ENCODE peak calls at places on chromosomes 4 and X, in nine cellular contexts. One of them, this sample, is unnamed.

GRCh38 chr4:111064342-111064993 is 441.6 kb upstream of the PITX2 start:
- DNase-seq in astrocyte of the cerebellum: peak
- DNase-seq in lung: no peak
- DNase-seq in IMR-90: peak
- DNase-seq in sigmoid colon: no peak
- DNase-seq in MM.1S: peak
- DNase-seq in cardiac fibroblast: peak
- DNase-seq in left ventricle myocardium inferior: no peak
- DNase-seq in GM23248: peak
- DNase-seq in this sample: peak

GRCh38 chr4:146255463-146255862 is 41.1 kb downstream of the REELD1 start:
- DNase-seq in MM.1S: no peak
- DNase-seq in IMR-90: peak
- DNase-seq in sigmoid colon: no peak
- DNase-seq in left ventricle myocardium inferior: no peak
- DNase-seq in cardiac fibroblast: peak
- DNase-seq in GM23248: peak
- DNase-seq in astrocyte of the cerebellum: peak
- DNase-seq in lung: no peak
- DNase-seq in this sample: peak

GRCh38 chr4:163404570-163404969 is 60.9 kb downstream of the NPY5R start:
- DNase-seq in GM23248: no peak
- DNase-seq in left ventricle myocardium inferior: no peak
- DNase-seq in MM.1S: no peak
- DNase-seq in lung: no peak
- DNase-seq in cardiac fibroblast: peak
- DNase-seq in astrocyte of the cerebellum: no peak
- DNase-seq in sigmoid colon: no peak
- DNase-seq in IMR-90: no peak
- DNase-seq in this sample: no peak

GRCh38 chr4:121614136-121614535 is 82.6 kb downstream of the ANXA5 start:
- DNase-seq in astrocyte of the cerebellum: no peak
- DNase-seq in left ventricle myocardium inferior: no peak
- DNase-seq in GM23248: no peak
- DNase-seq in MM.1S: no peak
- DNase-seq in cardiac fibroblast: no peak
- DNase-seq in lung: no peak
- DNase-seq in sigmoid colon: no peak
- DNase-seq in IMR-90: no peak
- DNase-seq in this sample: no peak

GRCh38 chrX:40149286-40150175 is 51.8 kb upstream of the BCOR start:
- DNase-seq in sigmoid colon: no peak
- DNase-seq in MM.1S: no peak
- DNase-seq in cardiac fibroblast: no peak
- DNase-seq in GM23248: no peak
- DNase-seq in left ventricle myocardium inferior: no peak
- DNase-seq in lung: no peak
- DNase-seq in astrocyte of the cerebellum: no peak
- DNase-seq in IMR-90: no peak
- DNase-seq in this sample: no peak

GRCh38 chr4:97016186-97016945 is 1126.9 kb downstream of the STPG2 start:
- DNase-seq in cardiac fibroblast: no peak
- DNase-seq in IMR-90: no peak
- DNase-seq in GM23248: no peak
- DNase-seq in sigmoid colon: no peak
- DNase-seq in MM.1S: no peak
- DNase-seq in left ventricle myocardium inferior: no peak
- DNase-seq in lung: no peak
- DNase-seq in astrocyte of the cerebellum: no peak
- DNase-seq in this sample: no peak

GRCh38 chr4:129998436-129999150 is 902.6 kb downstream of the C4orf33 start:
- DNase-seq in astrocyte of the cerebellum: no peak
- DNase-seq in lung: no peak
- DNase-seq in GM23248: no peak
- DNase-seq in sigmoid colon: no peak
- DNase-seq in left ventricle myocardium inferior: no peak
- DNase-seq in IMR-90: no peak
- DNase-seq in cardiac fibroblast: no peak
- DNase-seq in MM.1S: no peak
- DNase-seq in this sample: no peak

GRCh38 chrX:106711375-106711774 is 15.1 kb upstream of the RNF128 start:
- DNase-seq in left ventricle myocardium inferior: no peak
- DNase-seq in GM23248: no peak
- DNase-seq in IMR-90: no peak
- DNase-seq in lung: no peak
- DNase-seq in sigmoid colon: no peak
- DNase-seq in cardiac fibroblast: no peak
- DNase-seq in MM.1S: no peak
- DNase-seq in astrocyte of the cerebellum: no peak
- DNase-seq in this sample: no peak

GRCh38 chr4:78654809-78655208 is 103.2 kb downstream of the ANXA3 start:
- DNase-seq in astrocyte of the cerebellum: no peak
- DNase-seq in sigmoid colon: no peak
- DNase-seq in MM.1S: no peak
- DNase-seq in GM23248: peak
- DNase-seq in IMR-90: peak
- DNase-seq in cardiac fibroblast: peak
- DNase-seq in lung: no peak
- DNase-seq in left ventricle myocardium inferior: no peak
- DNase-seq in this sample: no peak

GRCh38 chr4:78653655-78654054 is 102.1 kb downstream of the ANXA3 start:
- DNase-seq in IMR-90: peak
- DNase-seq in GM23248: peak
- DNase-seq in lung: no peak
- DNase-seq in sigmoid colon: no peak
- DNase-seq in MM.1S: no peak
- DNase-seq in left ventricle myocardium inferior: no peak
- DNase-seq in cardiac fibroblast: no peak
- DNase-seq in astrocyte of the cerebellum: no peak
- DNase-seq in this sample: no peak

GRCh38 chr4:78659264-78659663 is 107.7 kb downstream of the ANXA3 start:
- DNase-seq in sigmoid colon: no peak
- DNase-seq in IMR-90: no peak
- DNase-seq in MM.1S: no peak
- DNase-seq in left ventricle myocardium inferior: no peak
- DNase-seq in lung: no peak
- DNase-seq in astrocyte of the cerebellum: peak
- DNase-seq in GM23248: no peak
- DNase-seq in cardiac fibroblast: peak
- DNase-seq in this sample: no peak

GRCh38 chr4:78659665-78660064 is 108.1 kb downstream of the ANXA3 start:
- DNase-seq in MM.1S: no peak
- DNase-seq in sigmoid colon: no peak
- DNase-seq in IMR-90: no peak
- DNase-seq in cardiac fibroblast: no peak
- DNase-seq in lung: no peak
- DNase-seq in left ventricle myocardium inferior: no peak
- DNase-seq in GM23248: no peak
- DNase-seq in astrocyte of the cerebellum: no peak
- DNase-seq in this sample: no peak

GRCh38 chr4:78656968-78657445 is 105.4 kb downstream of the ANXA3 start:
- DNase-seq in lung: no peak
- DNase-seq in left ventricle myocardium inferior: no peak
- DNase-seq in IMR-90: no peak
- DNase-seq in astrocyte of the cerebellum: no peak
- DNase-seq in MM.1S: peak
- DNase-seq in sigmoid colon: no peak
- DNase-seq in GM23248: no peak
- DNase-seq in cardiac fibroblast: peak
- DNase-seq in this sample: no peak
- H3K4me3 ChIP-seq in lung: no peak
- H3K4me3 ChIP-seq in left ventricle myocardium inferior: no peak
- H3K4me3 ChIP-seq in IMR-90: no peak
- H3K4me3 ChIP-seq in astrocyte of the cerebellum: no peak
- H3K4me3 ChIP-seq in MM.1S: peak
- H3K4me3 ChIP-seq in sigmoid colon: no peak
- H3K4me3 ChIP-seq in GM23248: no peak
- H3K4me3 ChIP-seq in cardiac fibroblast: no peak
- H3K4me3 ChIP-seq in this sample: no peak

GRCh38 chr4:89308161-89308500 is 531 bp upstream of the GPRIN3 start:
- DNase-seq in astrocyte of the cerebellum: no peak
- DNase-seq in cardiac fibroblast: no peak
- DNase-seq in lung: no peak
- DNase-seq in IMR-90: no peak
- DNase-seq in left ventricle myocardium inferior: no peak
- DNase-seq in GM23248: peak
- DNase-seq in MM.1S: peak
- DNase-seq in sigmoid colon: no peak
- DNase-seq in this sample: no peak

GRCh38 chr4:89305712-89306437 is 1.7 kb downstream of the GPRIN3 start:
- DNase-seq in lung: no peak
- DNase-seq in astrocyte of the cerebellum: no peak
- DNase-seq in cardiac fibroblast: peak
- DNase-seq in sigmoid colon: no peak
- DNase-seq in left ventricle myocardium inferior: no peak
- DNase-seq in GM23248: peak
- DNase-seq in IMR-90: no peak
- DNase-seq in MM.1S: peak
- DNase-seq in this sample: no peak

GRCh38 chr4:89307446-89308160 is at the start of gene GPRIN3:
- DNase-seq in IMR-90: no peak
- DNase-seq in cardiac fibroblast: peak
- DNase-seq in astrocyte of the cerebellum: no peak
- DNase-seq in sigmoid colon: peak
- DNase-seq in left ventricle myocardium inferior: peak
- DNase-seq in lung: peak
- DNase-seq in GM23248: peak
- DNase-seq in MM.1S: peak
- DNase-seq in this sample: no peak

GRCh38 chr4:89306486-89307184 is 965 bp downstream of the GPRIN3 start:
- DNase-seq in lung: no peak
- DNase-seq in cardiac fibroblast: no peak
- DNase-seq in sigmoid colon: no peak
- DNase-seq in MM.1S: peak
- DNase-seq in GM23248: no peak
- DNase-seq in astrocyte of the cerebellum: no peak
- DNase-seq in left ventricle myocardium inferior: no peak
- DNase-seq in IMR-90: no peak
- DNase-seq in this sample: no peak

GRCh38 chr4:89307185-89307445 is 485 bp downstream of the GPRIN3 start:
- DNase-seq in cardiac fibroblast: no peak
- DNase-seq in sigmoid colon: no peak
- DNase-seq in MM.1S: no peak
- DNase-seq in astrocyte of the cerebellum: no peak
- DNase-seq in IMR-90: no peak
- DNase-seq in left ventricle myocardium inferior: no peak
- DNase-seq in GM23248: no peak
- DNase-seq in lung: no peak
- DNase-seq in this sample: no peak
- H3K4me3 ChIP-seq in cardiac fibroblast: peak
- H3K4me3 ChIP-seq in sigmoid colon: peak
- H3K4me3 ChIP-seq in MM.1S: peak
- H3K4me3 ChIP-seq in astrocyte of the cerebellum: peak
- H3K4me3 ChIP-seq in IMR-90: peak
- H3K4me3 ChIP-seq in left ventricle myocardium inferior: peak
- H3K4me3 ChIP-seq in GM23248: peak
- H3K4me3 ChIP-seq in lung: peak
- H3K4me3 ChIP-seq in this sample: peak

GRCh38 chrX:119401569-119401968 is 2.4 kb downstream of the SLC25A43 start:
- DNase-seq in astrocyte of the cerebellum: no peak
- DNase-seq in sigmoid colon: no peak
- DNase-seq in IMR-90: no peak
- DNase-seq in left ventricle myocardium inferior: no peak
- DNase-seq in GM23248: no peak
- DNase-seq in cardiac fibroblast: no peak
- DNase-seq in lung: no peak
- DNase-seq in MM.1S: no peak
- DNase-seq in this sample: no peak

GRCh38 chrX:119398587-119398973 is 556 bp upstream of the SLC25A43 start:
- DNase-seq in lung: no peak
- DNase-seq in IMR-90: no peak
- DNase-seq in MM.1S: no peak
- DNase-seq in sigmoid colon: no peak
- DNase-seq in cardiac fibroblast: peak
- DNase-seq in astrocyte of the cerebellum: no peak
- DNase-seq in GM23248: peak
- DNase-seq in left ventricle myocardium inferior: no peak
- DNase-seq in this sample: no peak

GRCh38 chrX:119399772-119400101 is 601 bp downstream of the SLC25A43 start:
- DNase-seq in cardiac fibroblast: peak
- DNase-seq in left ventricle myocardium inferior: no peak
- DNase-seq in astrocyte of the cerebellum: no peak
- DNase-seq in IMR-90: no peak
- DNase-seq in sigmoid colon: no peak
- DNase-seq in GM23248: peak
- DNase-seq in lung: no peak
- DNase-seq in MM.1S: no peak
- DNase-seq in this sample: no peak

GRCh38 chrX:119402588-119402987 is 3.5 kb downstream of the SLC25A43 start:
- DNase-seq in sigmoid colon: no peak
- DNase-seq in left ventricle myocardium inferior: no peak
- DNase-seq in lung: no peak
- DNase-seq in IMR-90: no peak
- DNase-seq in astrocyte of the cerebellum: no peak
- DNase-seq in MM.1S: no peak
- DNase-seq in cardiac fibroblast: no peak
- DNase-seq in GM23248: no peak
- DNase-seq in this sample: no peak

DNA sequence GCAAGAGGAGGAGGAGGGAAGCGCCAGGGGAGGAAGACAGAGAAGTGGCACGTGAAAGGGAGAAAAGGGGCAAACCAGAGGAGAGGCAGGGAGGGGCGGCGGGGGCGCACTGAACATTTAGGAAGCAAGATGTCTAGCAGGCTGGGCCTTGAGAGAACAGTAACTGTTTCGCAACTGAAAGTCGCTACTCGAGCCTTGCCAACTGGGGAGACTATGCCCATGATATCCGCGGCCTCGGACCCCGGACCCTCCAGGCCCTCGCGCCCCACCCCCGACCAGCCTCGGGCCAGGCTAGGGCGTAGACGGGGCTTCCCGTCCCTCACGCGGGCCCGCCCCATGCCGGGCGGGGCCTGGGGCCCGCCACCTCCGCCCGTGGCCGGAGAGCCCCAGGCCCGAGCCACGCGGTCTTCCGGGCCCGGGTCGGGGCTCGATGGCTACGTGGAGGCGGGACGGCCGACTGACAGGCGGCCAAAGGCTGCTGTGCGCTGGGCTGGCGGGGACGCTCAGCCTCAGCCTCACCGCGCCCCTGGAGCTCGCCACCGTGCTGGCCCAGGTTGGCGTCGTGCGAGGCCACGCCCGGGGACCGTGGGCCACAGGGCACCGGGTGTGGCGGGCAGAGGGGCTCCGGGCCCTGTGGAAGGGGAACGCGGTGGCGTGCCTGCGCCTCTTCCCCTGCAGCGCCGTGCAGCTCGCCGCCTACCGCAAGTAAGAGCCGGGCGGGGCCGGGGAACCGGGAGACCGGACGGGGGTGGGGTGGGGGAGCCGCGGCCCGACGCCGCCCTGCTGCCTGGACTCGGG is at the start of gene SLC25A43:
- DNase-seq in MM.1S: peak
- DNase-seq in astrocyte of the cerebellum: no peak
- DNase-seq in lung: peak
- DNase-seq in sigmoid colon: peak
- DNase-seq in GM23248: peak
- DNase-seq in left ventricle myocardium inferior: peak
- DNase-seq in IMR-90: no peak
- DNase-seq in cardiac fibroblast: peak
- DNase-seq in this sample: no peak
- H3K4me3 ChIP-seq in MM.1S: peak
- H3K4me3 ChIP-seq in astrocyte of the cerebellum: peak
- H3K4me3 ChIP-seq in lung: peak
- H3K4me3 ChIP-seq in sigmoid colon: peak
- H3K4me3 ChIP-seq in GM23248: peak
- H3K4me3 ChIP-seq in left ventricle myocardium inferior: peak
- H3K4me3 ChIP-seq in IMR-90: peak
- H3K4me3 ChIP-seq in cardiac fibroblast: peak
- H3K4me3 ChIP-seq in this sample: peak

GRCh38 chr4:142844782-142845181 is 1.3 kb downstream of the INPP4B start:
- DNase-seq in sigmoid colon: no peak
- DNase-seq in astrocyte of the cerebellum: no peak
- DNase-seq in left ventricle myocardium inferior: no peak
- DNase-seq in MM.1S: no peak
- DNase-seq in cardiac fibroblast: no peak
- DNase-seq in GM23248: peak
- DNase-seq in lung: no peak
- DNase-seq in IMR-90: no peak
- DNase-seq in this sample: no peak
- H3K4me3 ChIP-seq in sigmoid colon: peak
- H3K4me3 ChIP-seq in astrocyte of the cerebellum: no peak
- H3K4me3 ChIP-seq in left ventricle myocardium inferior: peak
- H3K4me3 ChIP-seq in MM.1S: no peak
- H3K4me3 ChIP-seq in cardiac fibroblast: no peak
- H3K4me3 ChIP-seq in GM23248: peak
- H3K4me3 ChIP-seq in lung: no peak
- H3K4me3 ChIP-seq in IMR-90: peak
- H3K4me3 ChIP-seq in this sample: peak